ENCODE peak calls at places on chromosomes 2 and 18, in seven cellular contexts. T is pancreas, C is heart left ventricle, S is cardiac muscle cell, K is breast epithelium, G is fibroblast of mammary gland, V is fibroblast of lung. B is an unnamed sample.

GRCh38 chr2:179302149-179302548 is 37.5 kb upstream of the SESTD1 start:
- DNase-seq in C (no peak), K (no peak), G (no peak), V (no peak), S (no peak), T (no peak), B (no peak)

GRCh38 chr18:35469696-35470095 is 28.1 kb downstream of the INO80C start:
- DNase-seq in S (no peak), K (no peak), G (peak), V (no peak), T (no peak), C (no peak), B (no peak)

GRCh38 chr18:596288-596881 is 403 bp upstream of the CLUL1 start:
- DNase-seq in V (peak), C (no peak), S (peak), T (peak), K (peak), G (no peak), B (peak)

GRCh38 chr18:48743046-48743445 is 204.2 kb downstream of the CTIF start:
- DNase-seq in C (peak), G (peak), V (peak), T (no peak), S (peak), K (no peak), B (peak)

GRCh38 chr2:16406929-16407328 is 258.7 kb downstream of the CYRIA start:
- DNase-seq in S (peak), C (no peak), V (no peak), G (no peak), K (no peak), T (no peak), B (no peak)

GRCh38 chr2:20939786-20940480 is 103.9 kb downstream of the APOB start:
- DNase-seq in K (no peak), G (no peak), C (no peak), S (no peak), T (no peak), V (no peak), B (no peak)

GRCh38 chr2:101383016-101383541 is 4.2 kb downstream of the CREG2 start:
- DNase-seq in K (no peak), S (no peak), G (no peak), C (no peak), T (no peak), V (no peak), B (no peak)

GRCh38 chr2:161030260-161031063 is 129.8 kb upstream of the TANK start:
- DNase-seq in T (no peak), V (peak), G (peak), S (no peak), C (no peak), K (no peak), B (peak)

GRCh38 chr2:25558262-25558661 is 115.1 kb downstream of the DTNB start:
- DNase-seq in G (peak), C (no peak), V (peak), K (no peak), S (no peak), T (no peak), B (peak)

GRCh38 chr2:88182721-88183120 is 12.6 kb downstream of the THNSL2 start:
- DNase-seq in S (no peak), C (no peak), T (no peak), G (no peak), K (no peak), V (no peak), B (no peak)

GRCh38 chr2:38127277-38127676 is 51.3 kb upstream of the CYP1B1 start:
- DNase-seq in T (no peak), K (no peak), S (no peak), V (no peak), C (no peak), G (no peak), B (no peak)

GRCh38 chr2:162582357-162582798 is 238.4 kb downstream of the GCA start:
- DNase-seq in C (no peak), V (peak), S (no peak), G (no peak), T (peak), K (no peak), B (peak)

GRCh38 chr18:11146238-11146946 is 3.0 kb downstream of the PIEZO2 start:
- DNase-seq in V (no peak), C (peak), S (no peak), K (no peak), G (no peak), T (peak), B (no peak)
- H3K4me3 ChIP-seq in V (peak), C (no peak), S (no peak), K (no peak), G (no peak), T (no peak), B (no peak)

GRCh38 chr18:75309564-75309963 is 99.0 kb downstream of the TSHZ1 start:
- DNase-seq in S (no peak), C (no peak), V (no peak), T (no peak), K (no peak), G (no peak), B (no peak)
- TF ChIP-seq CTCF in S (no peak), C (no peak), V (no peak), T (no peak), K (no peak), G (no peak), B (no peak)

GRCh38 chr2:224401641-224402342 is at the start of gene FAM124B:
- DNase-seq in C (peak), G (peak), T (no peak), K (no peak), V (no peak), S (no peak), B (peak)
- H3K4me3 ChIP-seq in C (peak), G (no peak), T (peak), K (peak), V (peak), S (no peak), B (no peak)

GRCh38 chr2:233915133-233915532 is 2.0 kb upstream of the TRPM8 start:
- DNase-seq in C (no peak), K (no peak), T (no peak), V (no peak), G (no peak), S (no peak), B (no peak)
- TF ChIP-seq CTCF in C (no peak), K (no peak), T (no peak), V (peak), G (peak), S (peak), B (peak)

GRCh38 chr2:127416486-127417001 is 1.7 kb upstream of the PROC start:
- DNase-seq in T (no peak), C (no peak), K (no peak), V (no peak), G (no peak), S (no peak), B (no peak)
- H3K4me3 ChIP-seq in T (peak), C (peak), K (peak), V (no peak), G (no peak), S (peak), B (no peak)

GRCh38 chr18:13527730-13528129 is 198.6 kb downstream of the FAM210A start:
- DNase-seq in G (no peak), S (no peak), C (no peak), V (no peak), K (no peak), T (no peak), B (no peak)
- TF ChIP-seq CTCF in G (no peak), S (no peak), C (no peak), V (no peak), K (no peak), T (no peak), B (no peak)

GRCh38 chr2:212913902-212914301 is 237.5 kb downstream of the IKZF2 start:
- DNase-seq in C (no peak), G (no peak), T (no peak), K (no peak), V (no peak), S (no peak), B (no peak)
- H3K4me3 ChIP-seq in C (no peak), G (no peak), T (no peak), K (no peak), V (no peak), S (no peak), B (no peak)

DNA sequence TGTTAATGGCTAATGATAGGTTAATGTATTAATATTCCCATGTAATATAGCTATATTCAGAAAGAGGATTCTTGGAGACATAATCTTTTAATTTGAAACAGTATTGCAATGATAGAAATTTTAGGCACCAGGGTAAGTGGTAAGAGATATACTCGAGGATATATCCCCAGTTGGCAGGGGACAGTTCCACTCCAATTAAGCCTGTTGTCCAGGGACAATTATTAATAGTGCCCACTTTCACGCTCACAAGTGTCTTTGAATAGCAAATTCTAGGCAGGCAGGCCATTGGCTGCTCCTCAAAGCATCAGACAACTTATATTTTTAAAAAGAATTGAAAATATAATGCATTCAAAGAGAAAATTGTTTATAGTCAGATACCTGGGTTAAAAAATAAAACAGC is 190.7 kb downstream of the PDE11A start:
- DNase-seq in K (no peak), G (no peak), S (no peak), V (no peak), C (no peak), T (no peak), B (no peak)
- TF ChIP-seq CTCF in K (no peak), G (no peak), S (no peak), V (no peak), C (no peak), T (no peak), B (no peak)

GRCh38 chr2:200765139-200765951 is 46.4 kb upstream of the BZW1 start:
- DNase-seq in V (peak), T (no peak), K (no peak), S (no peak), C (peak), G (peak), B (peak)
- H3K4me3 ChIP-seq in V (no peak), T (no peak), K (no peak), S (no peak), C (no peak), G (no peak), B (no peak)